ENCODE peak calls at places on chromosomes 5 and 9, in seven cellular contexts. One of them, this sample, is unnamed.
A peak's percentile ranks its signal among the peaks of the same experiment; 100 is the strongest.

GRCh38 chr9:127754761-127755557 is 19.9 kb upstream of the TOR2A start:
- DNase-seq in AG04450: no peak
- DNase-seq in coronary artery: no peak
- DNase-seq in IMR-90: no peak
- DNase-seq in mesendoderm: peak; percentile 68
- DNase-seq in CD4-positive, CD25-positive, alpha-beta regulatory T cell: no peak
- DNase-seq in PC-9: no peak
- DNase-seq in this sample: no peak

GRCh38 chr5:60492958-60493357 is 207.0 kb downstream of the DEPDC1B start:
- DNase-seq in PC-9: peak; percentile 38
- DNase-seq in CD4-positive, CD25-positive, alpha-beta regulatory T cell: no peak
- DNase-seq in IMR-90: peak; percentile 17
- DNase-seq in AG04450: no peak
- DNase-seq in mesendoderm: no peak
- DNase-seq in coronary artery: no peak
- DNase-seq in this sample: peak; percentile 53

GRCh38 chr9:37215456-37216229 is 95.3 kb downstream of the ZCCHC7 start:
- DNase-seq in mesendoderm: no peak
- DNase-seq in AG04450: no peak
- DNase-seq in CD4-positive, CD25-positive, alpha-beta regulatory T cell: no peak
- DNase-seq in PC-9: no peak
- DNase-seq in coronary artery: no peak
- DNase-seq in IMR-90: peak; percentile 55
- DNase-seq in this sample: no peak

GRCh38 chr9:82124090-82124489 is 135.5 kb downstream of the SPATA31D1 start:
- DNase-seq in mesendoderm: peak; percentile 17
- DNase-seq in IMR-90: peak; percentile 90
- DNase-seq in CD4-positive, CD25-positive, alpha-beta regulatory T cell: no peak
- DNase-seq in PC-9: no peak
- DNase-seq in coronary artery: no peak
- DNase-seq in AG04450: peak; percentile 50
- DNase-seq in this sample: no peak

GRCh38 chr5:149175346-149176113 is 34.2 kb downstream of the ABLIM3 start:
- DNase-seq in AG04450: no peak
- DNase-seq in CD4-positive, CD25-positive, alpha-beta regulatory T cell: no peak
- DNase-seq in mesendoderm: no peak
- DNase-seq in PC-9: no peak
- DNase-seq in coronary artery: no peak
- DNase-seq in IMR-90: no peak
- DNase-seq in this sample: no peak

GRCh38 chr5:102418531-102418930 is 80.3 kb downstream of the SLCO6A1 start:
- DNase-seq in IMR-90: no peak
- DNase-seq in CD4-positive, CD25-positive, alpha-beta regulatory T cell: no peak
- DNase-seq in mesendoderm: peak; percentile 0
- DNase-seq in coronary artery: no peak
- DNase-seq in PC-9: no peak
- DNase-seq in AG04450: no peak
- DNase-seq in this sample: no peak

GRCh38 chr9:98317134-98317857 is 61.8 kb upstream of the TBC1D2 start:
- DNase-seq in mesendoderm: no peak
- DNase-seq in AG04450: no peak
- DNase-seq in IMR-90: peak; percentile 86
- DNase-seq in PC-9: no peak
- DNase-seq in CD4-positive, CD25-positive, alpha-beta regulatory T cell: no peak
- DNase-seq in coronary artery: no peak
- DNase-seq in this sample: no peak

GRCh38 chr5:133370281-133370890 is 242.0 kb downstream of the FSTL4 start:
- DNase-seq in AG04450: no peak
- DNase-seq in CD4-positive, CD25-positive, alpha-beta regulatory T cell: no peak
- DNase-seq in IMR-90: no peak
- DNase-seq in mesendoderm: no peak
- DNase-seq in coronary artery: no peak
- DNase-seq in PC-9: peak; percentile 87
- DNase-seq in this sample: no peak

GRCh38 chr5:104598285-104598684 is 1035.7 kb upstream of the NUDT12 start:
- DNase-seq in PC-9: no peak
- DNase-seq in CD4-positive, CD25-positive, alpha-beta regulatory T cell: no peak
- DNase-seq in IMR-90: no peak
- DNase-seq in mesendoderm: no peak
- DNase-seq in coronary artery: no peak
- DNase-seq in AG04450: no peak
- DNase-seq in this sample: no peak

GRCh38 chr9:126376311-126376902 is 49.8 kb downstream of the MVB12B start:
- DNase-seq in coronary artery: no peak
- DNase-seq in CD4-positive, CD25-positive, alpha-beta regulatory T cell: no peak
- DNase-seq in IMR-90: no peak
- DNase-seq in PC-9: no peak
- DNase-seq in AG04450: no peak
- DNase-seq in mesendoderm: peak; percentile 22
- DNase-seq in this sample: no peak

GRCh38 chr5:127757576-127757975 is 54.4 kb downstream of the CCDC192 start:
- DNase-seq in coronary artery: no peak
- DNase-seq in AG04450: no peak
- DNase-seq in PC-9: peak; percentile 45
- DNase-seq in mesendoderm: peak; percentile 59
- DNase-seq in CD4-positive, CD25-positive, alpha-beta regulatory T cell: no peak
- DNase-seq in IMR-90: peak; percentile 65
- DNase-seq in this sample: peak; percentile 43

GRCh38 chr9:86322973-86323644 is 31.1 kb downstream of the TUT7 start:
- DNase-seq in CD4-positive, CD25-positive, alpha-beta regulatory T cell: no peak
- DNase-seq in PC-9: no peak
- DNase-seq in AG04450: peak; percentile 16
- DNase-seq in IMR-90: peak; percentile 83
- DNase-seq in coronary artery: no peak
- DNase-seq in mesendoderm: no peak
- DNase-seq in this sample: no peak

GRCh38 chr5:4868140-4868735 is 271.9 kb upstream of the ADAMTS16 start:
- DNase-seq in PC-9: peak; percentile 42
- DNase-seq in AG04450: no peak
- DNase-seq in coronary artery: no peak
- DNase-seq in IMR-90: no peak
- DNase-seq in mesendoderm: peak; percentile 67
- DNase-seq in CD4-positive, CD25-positive, alpha-beta regulatory T cell: no peak
- DNase-seq in this sample: no peak

GRCh38 chr5:10831416-10831815 is 70.4 kb upstream of the DAP start:
- DNase-seq in PC-9: no peak
- DNase-seq in coronary artery: no peak
- DNase-seq in mesendoderm: no peak
- DNase-seq in IMR-90: peak; percentile 95
- DNase-seq in AG04450: peak; percentile 92
- DNase-seq in CD4-positive, CD25-positive, alpha-beta regulatory T cell: no peak
- DNase-seq in this sample: no peak

GRCh38 chr5:100616291-100616690 is 81.1 kb downstream of the FAM174A start:
- DNase-seq in IMR-90: no peak
- DNase-seq in PC-9: no peak
- DNase-seq in AG04450: no peak
- DNase-seq in CD4-positive, CD25-positive, alpha-beta regulatory T cell: no peak
- DNase-seq in mesendoderm: no peak
- DNase-seq in coronary artery: no peak
- DNase-seq in this sample: no peak

GRCh38 chr9:137611623-137612609 is 6.4 kb downstream of the ARRDC1 start:
- DNase-seq in PC-9: peak; percentile 99
- DNase-seq in coronary artery: no peak
- DNase-seq in IMR-90: peak; percentile 73
- DNase-seq in CD4-positive, CD25-positive, alpha-beta regulatory T cell: no peak
- DNase-seq in mesendoderm: peak; percentile 67
- DNase-seq in AG04450: peak; percentile 29
- DNase-seq in this sample: peak; percentile 96

GRCh38 chr5:139651863-139652787 is 4.0 kb downstream of the CXXC5 start:
- DNase-seq in mesendoderm: no peak
- DNase-seq in AG04450: no peak
- DNase-seq in PC-9: peak; percentile 69
- DNase-seq in IMR-90: peak; percentile 94
- DNase-seq in coronary artery: peak; percentile 92
- DNase-seq in CD4-positive, CD25-positive, alpha-beta regulatory T cell: peak; percentile 59
- DNase-seq in this sample: peak; percentile 75

GRCh38 chr9:38621434-38622082 is 1.2 kb upstream of the ANKRD18A start:
- DNase-seq in AG04450: no peak
- DNase-seq in CD4-positive, CD25-positive, alpha-beta regulatory T cell: peak; percentile 13
- DNase-seq in IMR-90: no peak
- DNase-seq in PC-9: no peak
- DNase-seq in mesendoderm: peak; percentile 40
- DNase-seq in coronary artery: no peak
- DNase-seq in this sample: no peak

GRCh38 chr5:26690511-26690910 is 347.9 kb downstream of the CDH9 start:
- DNase-seq in IMR-90: no peak
- DNase-seq in PC-9: no peak
- DNase-seq in mesendoderm: peak; percentile 88
- DNase-seq in CD4-positive, CD25-positive, alpha-beta regulatory T cell: no peak
- DNase-seq in coronary artery: no peak
- DNase-seq in AG04450: no peak
- DNase-seq in this sample: no peak

GRCh38 chr9:129459550-129460322 is 161.2 kb downstream of the C9orf50 start:
- DNase-seq in IMR-90: no peak
- DNase-seq in mesendoderm: no peak
- DNase-seq in PC-9: no peak
- DNase-seq in CD4-positive, CD25-positive, alpha-beta regulatory T cell: no peak
- DNase-seq in coronary artery: no peak
- DNase-seq in AG04450: no peak
- DNase-seq in this sample: no peak

GRCh38 chr5:136067422-136067821 is 38.6 kb downstream of the TGFBI start:
- DNase-seq in coronary artery: no peak
- DNase-seq in IMR-90: no peak
- DNase-seq in AG04450: no peak
- DNase-seq in mesendoderm: no peak
- DNase-seq in PC-9: no peak
- DNase-seq in CD4-positive, CD25-positive, alpha-beta regulatory T cell: no peak
- DNase-seq in this sample: no peak
- H3K27ac ChIP-seq in coronary artery: no peak overlapping the region
- H3K27ac ChIP-seq in IMR-90: no peak overlapping the region
- H3K27ac ChIP-seq in AG04450: no peak overlapping the region
- H3K27ac ChIP-seq in mesendoderm: no peak overlapping the region
- H3K27ac ChIP-seq in PC-9: no peak overlapping the region
- H3K27ac ChIP-seq in CD4-positive, CD25-positive, alpha-beta regulatory T cell: no peak overlapping the region
- H3K27ac ChIP-seq in this sample: no peak overlapping the region

GRCh38 chr5:177332896-177333260 is 18.6 kb downstream of the LMAN2 start:
- DNase-seq in CD4-positive, CD25-positive, alpha-beta regulatory T cell: no peak
- DNase-seq in coronary artery: no peak
- DNase-seq in AG04450: no peak
- DNase-seq in mesendoderm: no peak
- DNase-seq in IMR-90: no peak
- DNase-seq in PC-9: no peak
- DNase-seq in this sample: no peak

GRCh38 chr5:177329883-177330282 is 18.2 kb upstream of the MXD3 start:
- DNase-seq in coronary artery: no peak
- DNase-seq in CD4-positive, CD25-positive, alpha-beta regulatory T cell: no peak
- DNase-seq in AG04450: no peak
- DNase-seq in IMR-90: no peak
- DNase-seq in mesendoderm: no peak
- DNase-seq in PC-9: no peak
- DNase-seq in this sample: no peak

GRCh38 chr5:177333420-177334154 is 17.9 kb downstream of the LMAN2 start:
- DNase-seq in IMR-90: no peak
- DNase-seq in mesendoderm: no peak
- DNase-seq in PC-9: no peak
- DNase-seq in AG04450: no peak
- DNase-seq in coronary artery: no peak
- DNase-seq in CD4-positive, CD25-positive, alpha-beta regulatory T cell: no peak
- DNase-seq in this sample: no peak

GRCh38 chr5:177332031-177332895 is 19.2 kb downstream of the LMAN2 start:
- DNase-seq in AG04450: no peak
- DNase-seq in mesendoderm: no peak
- DNase-seq in IMR-90: no peak
- DNase-seq in coronary artery: no peak
- DNase-seq in CD4-positive, CD25-positive, alpha-beta regulatory T cell: no peak
- DNase-seq in PC-9: no peak
- DNase-seq in this sample: no peak

GRCh38 chr5:177330991-177331837 is 19.5 kb upstream of the MXD3 start:
- DNase-seq in IMR-90: no peak
- DNase-seq in CD4-positive, CD25-positive, alpha-beta regulatory T cell: no peak
- DNase-seq in coronary artery: no peak
- DNase-seq in AG04450: no peak
- DNase-seq in mesendoderm: no peak
- DNase-seq in PC-9: no peak
- DNase-seq in this sample: no peak
- H3K27ac ChIP-seq in IMR-90: no peak overlapping the region
- H3K27ac ChIP-seq in CD4-positive, CD25-positive, alpha-beta regulatory T cell: no peak overlapping the region
- H3K27ac ChIP-seq in coronary artery: no peak overlapping the region
- H3K27ac ChIP-seq in AG04450: no peak overlapping the region
- H3K27ac ChIP-seq in mesendoderm: no peak overlapping the region
- H3K27ac ChIP-seq in PC-9: no peak overlapping the region
- H3K27ac ChIP-seq in this sample: no peak overlapping the region

GRCh38 chr5:91329273-91329672 is 53.8 kb downstream of the ARRDC3 start:
- DNase-seq in mesendoderm: no peak
- DNase-seq in CD4-positive, CD25-positive, alpha-beta regulatory T cell: no peak
- DNase-seq in IMR-90: no peak
- DNase-seq in coronary artery: no peak
- DNase-seq in PC-9: no peak
- DNase-seq in AG04450: no peak
- DNase-seq in this sample: no peak
- H3K27ac ChIP-seq in mesendoderm: no peak overlapping the region
- H3K27ac ChIP-seq in CD4-positive, CD25-positive, alpha-beta regulatory T cell: no peak overlapping the region
- H3K27ac ChIP-seq in IMR-90: no peak overlapping the region
- H3K27ac ChIP-seq in coronary artery: no peak overlapping the region
- H3K27ac ChIP-seq in PC-9: peak overlapping the region; percentile 13
- H3K27ac ChIP-seq in AG04450: no peak overlapping the region
- H3K27ac ChIP-seq in this sample: no peak overlapping the region

DNA sequence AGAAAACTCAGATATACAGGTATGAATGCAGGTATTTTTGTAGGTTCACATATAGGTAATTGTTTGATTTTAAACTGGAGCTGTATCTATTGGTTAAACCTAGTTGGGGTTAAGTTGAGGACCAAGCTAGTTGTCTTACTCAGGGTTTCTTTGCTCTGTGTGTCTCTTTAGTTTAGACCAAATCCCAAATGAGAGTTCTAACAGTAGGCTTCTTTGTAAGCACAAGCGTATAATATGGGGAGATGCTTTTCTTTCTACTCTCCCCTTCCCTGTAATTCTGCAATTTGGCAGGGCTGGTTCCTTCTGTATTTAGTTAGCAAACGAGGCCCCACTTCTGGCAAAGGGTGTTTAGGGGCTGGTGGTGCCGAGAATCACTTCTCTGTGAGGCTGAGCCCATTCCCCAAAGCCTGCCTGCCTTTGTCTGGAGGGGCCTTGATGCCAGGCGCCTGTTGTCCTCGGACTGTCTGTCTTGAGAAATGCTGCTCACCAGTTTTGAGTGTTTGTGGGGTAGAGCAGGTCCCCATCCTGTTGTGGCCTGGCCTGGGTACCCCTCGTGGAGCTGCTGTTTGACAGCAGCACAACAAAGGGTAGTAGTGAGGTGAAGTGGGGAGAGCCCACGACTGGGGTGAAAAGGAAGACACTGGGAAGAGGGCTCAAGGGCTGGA is 259.3 kb downstream of the FANCC start:
- DNase-seq in AG04450: no peak
- DNase-seq in PC-9: no peak
- DNase-seq in coronary artery: no peak
- DNase-seq in IMR-90: no peak
- DNase-seq in CD4-positive, CD25-positive, alpha-beta regulatory T cell: no peak
- DNase-seq in mesendoderm: no peak
- DNase-seq in this sample: no peak
- H3K27ac ChIP-seq in AG04450: no peak overlapping the region
- H3K27ac ChIP-seq in PC-9: no peak overlapping the region
- H3K27ac ChIP-seq in coronary artery: peak overlapping the region; percentile 93
- H3K27ac ChIP-seq in IMR-90: peak overlapping the region; percentile 50
- H3K27ac ChIP-seq in CD4-positive, CD25-positive, alpha-beta regulatory T cell: no peak overlapping the region
- H3K27ac ChIP-seq in mesendoderm: no peak overlapping the region
- H3K27ac ChIP-seq in this sample: peak overlapping the region; percentile 21

This sample was measured in epithelial cell of prostate.